ENCODE peak calls at places on chromosomes 6 and 20, in five cellular contexts. One of them, this sample, is unnamed.

GRCh38 chr20:20606046-20606445 is 106.4 kb downstream of the RALGAPA2 start:
- DNase-seq in K562: no peak
- DNase-seq in CD8-positive, alpha-beta memory T cell: no peak
- DNase-seq in AG04450: no peak
- DNase-seq in trophoblast cell: no peak
- DNase-seq in this sample: no peak

GRCh38 chr6:92124126-92124525 is 1295.2 kb downstream of the EPHA7 start:
- DNase-seq in K562: no peak
- DNase-seq in AG04450: no peak
- DNase-seq in CD8-positive, alpha-beta memory T cell: no peak
- DNase-seq in trophoblast cell: no peak
- DNase-seq in this sample: no peak

GRCh38 chr20:24816431-24816830 is 132.6 kb upstream of the CST7 start:
- DNase-seq in trophoblast cell: no peak
- DNase-seq in CD8-positive, alpha-beta memory T cell: no peak
- DNase-seq in AG04450: no peak
- DNase-seq in K562: no peak
- DNase-seq in this sample: no peak

GRCh38 chr20:57779401-57780003 is 69.7 kb upstream of the PMEPA1 start:
- DNase-seq in K562: no peak
- DNase-seq in trophoblast cell: no peak
- DNase-seq in CD8-positive, alpha-beta memory T cell: no peak
- DNase-seq in AG04450: no peak
- DNase-seq in this sample: no peak

GRCh38 chr6:13507306-13507855 is 20.0 kb upstream of the GFOD1 start:
- DNase-seq in K562: no peak
- DNase-seq in CD8-positive, alpha-beta memory T cell: no peak
- DNase-seq in trophoblast cell: no peak
- DNase-seq in AG04450: no peak
- DNase-seq in this sample: no peak

GRCh38 chr6:116012471-116012949 is 48.2 kb downstream of the FRK start:
- DNase-seq in K562: no peak
- DNase-seq in CD8-positive, alpha-beta memory T cell: no peak
- DNase-seq in AG04450: peak
- DNase-seq in trophoblast cell: no peak
- DNase-seq in this sample: peak

GRCh38 chr20:10777713-10778112 is 103.9 kb upstream of the JAG1 start:
- DNase-seq in trophoblast cell: no peak
- DNase-seq in CD8-positive, alpha-beta memory T cell: no peak
- DNase-seq in K562: no peak
- DNase-seq in AG04450: no peak
- DNase-seq in this sample: no peak

GRCh38 chr6:106145741-106146227 is 59.6 kb downstream of the PRDM1 start:
- DNase-seq in trophoblast cell: no peak
- DNase-seq in K562: no peak
- DNase-seq in AG04450: no peak
- DNase-seq in CD8-positive, alpha-beta memory T cell: no peak
- DNase-seq in this sample: no peak

GRCh38 chr20:51560550-51561307 is 18.2 kb upstream of the NFATC2 start:
- DNase-seq in CD8-positive, alpha-beta memory T cell: no peak
- DNase-seq in trophoblast cell: no peak
- DNase-seq in K562: no peak
- DNase-seq in AG04450: no peak
- DNase-seq in this sample: no peak
- H3K4me3 ChIP-seq in CD8-positive, alpha-beta memory T cell: no peak
- H3K4me3 ChIP-seq in trophoblast cell: peak
- H3K4me3 ChIP-seq in K562: no peak
- H3K4me3 ChIP-seq in AG04450: peak
- H3K4me3 ChIP-seq in this sample: no peak

DNA sequence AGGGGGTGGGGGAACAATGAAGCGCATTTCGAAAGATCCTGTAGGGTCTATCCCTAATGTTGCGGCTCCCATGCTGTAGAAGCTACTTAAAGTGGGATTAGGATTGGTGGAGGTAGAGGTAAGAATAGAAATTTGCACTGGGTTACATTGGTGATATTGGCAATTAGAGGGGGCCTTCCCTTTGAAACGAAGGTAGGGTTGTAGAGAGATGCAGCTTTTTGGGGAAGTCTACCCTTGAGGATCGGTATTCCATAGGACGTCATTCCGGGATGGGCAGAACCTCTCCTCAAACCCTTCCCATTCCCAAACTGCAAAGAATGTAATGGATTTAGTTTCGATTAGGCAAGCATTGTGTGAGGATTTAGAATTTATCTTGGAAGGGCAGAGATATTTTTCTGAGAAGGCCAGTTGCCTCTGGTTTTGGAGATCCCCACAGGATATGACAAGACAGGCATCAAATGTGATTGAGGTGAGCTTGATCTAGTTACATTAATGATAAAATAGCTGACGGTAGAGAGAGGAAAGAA is 5.4 kb upstream of the ZNFX1 start:
- DNase-seq in K562: no peak
- DNase-seq in AG04450: no peak
- DNase-seq in trophoblast cell: no peak
- DNase-seq in CD8-positive, alpha-beta memory T cell: no peak
- DNase-seq in this sample: no peak
- H3K27ac ChIP-seq in K562: peak
- H3K27ac ChIP-seq in AG04450: no peak
- H3K27ac ChIP-seq in trophoblast cell: no peak
- H3K27ac ChIP-seq in CD8-positive, alpha-beta memory T cell: peak
- H3K27ac ChIP-seq in this sample: no peak

DNA sequence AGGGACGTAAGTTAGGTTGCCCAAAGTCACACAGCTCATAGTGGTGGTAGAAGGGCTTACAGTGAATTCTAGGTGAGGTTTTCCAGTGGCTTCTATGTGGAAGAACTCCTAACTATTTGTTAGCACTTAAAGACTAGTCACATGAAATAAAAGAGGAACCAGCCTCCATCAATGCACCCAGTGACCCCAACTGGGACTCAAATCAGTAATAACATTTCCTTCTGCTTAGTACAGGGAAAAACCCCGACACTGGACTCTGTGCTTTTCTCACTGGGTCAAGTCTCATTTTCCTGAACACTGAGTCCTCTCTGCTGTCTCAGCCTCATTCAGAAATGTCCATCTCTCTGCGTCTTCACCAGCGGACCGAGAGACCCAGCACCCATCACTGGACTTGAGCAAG is 89.2 kb downstream of the SLC22A23 start:
- DNase-seq in K562: no peak
- DNase-seq in CD8-positive, alpha-beta memory T cell: no peak
- DNase-seq in trophoblast cell: no peak
- DNase-seq in AG04450: no peak
- DNase-seq in this sample: no peak
- H3K4me3 ChIP-seq in K562: no peak
- H3K4me3 ChIP-seq in CD8-positive, alpha-beta memory T cell: no peak
- H3K4me3 ChIP-seq in trophoblast cell: no peak
- H3K4me3 ChIP-seq in AG04450: no peak
- H3K4me3 ChIP-seq in this sample: no peak

DNA sequence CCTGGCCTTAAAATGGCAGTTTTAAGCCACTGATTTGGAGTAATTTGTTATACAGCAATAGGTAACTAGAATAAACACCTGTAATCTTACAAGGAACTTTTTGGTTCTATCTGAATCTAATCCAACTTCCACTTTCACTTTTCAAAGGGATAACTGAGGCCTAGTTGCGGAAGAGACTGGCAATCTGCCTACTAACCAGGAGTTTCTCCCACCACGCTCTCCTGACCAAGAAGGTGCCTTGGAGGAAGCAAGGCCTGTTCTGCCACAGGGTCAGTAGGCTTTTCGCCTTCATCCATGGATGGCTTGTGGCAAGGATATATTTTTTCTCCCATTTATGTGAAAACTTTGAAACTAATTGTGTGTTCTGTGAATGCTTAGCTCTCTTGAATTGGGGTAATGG is 12.9 kb upstream of the MYBL2 start:
- DNase-seq in AG04450: no peak
- DNase-seq in K562: no peak
- DNase-seq in trophoblast cell: no peak
- DNase-seq in CD8-positive, alpha-beta memory T cell: no peak
- DNase-seq in this sample: no peak
- H3K27ac ChIP-seq in AG04450: no peak
- H3K27ac ChIP-seq in K562: no peak
- H3K27ac ChIP-seq in trophoblast cell: no peak
- H3K27ac ChIP-seq in CD8-positive, alpha-beta memory T cell: no peak
- H3K27ac ChIP-seq in this sample: no peak

GRCh38 chr20:63697357-63697867 is 960 bp downstream of the TNFRSF6B start:
- DNase-seq in AG04450: no peak
- DNase-seq in CD8-positive, alpha-beta memory T cell: no peak
- DNase-seq in K562: no peak
- DNase-seq in trophoblast cell: no peak
- DNase-seq in this sample: no peak
- H3K4me3 ChIP-seq in AG04450: peak
- H3K4me3 ChIP-seq in CD8-positive, alpha-beta memory T cell: no peak
- H3K4me3 ChIP-seq in K562: no peak
- H3K4me3 ChIP-seq in trophoblast cell: no peak
- H3K4me3 ChIP-seq in this sample: no peak

GRCh38 chr6:138431276-138432062 is 27.4 kb downstream of the HEBP2 start:
- DNase-seq in K562: no peak
- DNase-seq in CD8-positive, alpha-beta memory T cell: no peak
- DNase-seq in trophoblast cell: no peak
- DNase-seq in AG04450: no peak
- DNase-seq in this sample: no peak
- H3K27ac ChIP-seq in K562: no peak
- H3K27ac ChIP-seq in CD8-positive, alpha-beta memory T cell: no peak
- H3K27ac ChIP-seq in trophoblast cell: no peak
- H3K27ac ChIP-seq in AG04450: no peak
- H3K27ac ChIP-seq in this sample: no peak

GRCh38 chr20:36093804-36094145 is 60.8 kb upstream of the EPB41L1 start:
- DNase-seq in CD8-positive, alpha-beta memory T cell: no peak
- DNase-seq in trophoblast cell: no peak
- DNase-seq in AG04450: no peak
- DNase-seq in K562: no peak
- DNase-seq in this sample: no peak
- H3K4me3 ChIP-seq in CD8-positive, alpha-beta memory T cell: no peak
- H3K4me3 ChIP-seq in trophoblast cell: peak
- H3K4me3 ChIP-seq in AG04450: peak
- H3K4me3 ChIP-seq in K562: no peak
- H3K4me3 ChIP-seq in this sample: peak

DNA sequence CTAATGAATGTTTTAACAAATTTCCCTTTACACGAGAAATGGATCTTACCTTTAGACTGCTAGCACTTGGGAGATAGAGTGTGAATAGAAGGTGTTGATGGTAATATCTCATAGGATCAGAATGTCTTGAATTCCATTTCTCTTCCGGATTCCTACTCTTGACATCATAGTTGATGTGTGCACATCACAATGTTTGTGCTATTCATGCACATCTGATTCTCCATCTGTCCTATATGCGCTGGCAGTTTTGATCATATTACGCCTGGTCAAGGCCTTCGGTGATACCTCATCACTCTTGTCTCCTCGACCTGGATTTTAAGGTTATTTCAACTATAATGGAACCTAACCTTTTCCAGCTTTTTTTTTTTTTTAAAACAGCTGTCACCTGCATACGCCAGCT is 16.8 kb upstream of the ACAT2 start:
- DNase-seq in CD8-positive, alpha-beta memory T cell: no peak
- DNase-seq in AG04450: no peak
- DNase-seq in trophoblast cell: peak
- DNase-seq in K562: no peak
- DNase-seq in this sample: no peak
- H3K27ac ChIP-seq in CD8-positive, alpha-beta memory T cell: no peak
- H3K27ac ChIP-seq in AG04450: no peak
- H3K27ac ChIP-seq in trophoblast cell: no peak
- H3K27ac ChIP-seq in K562: no peak
- H3K27ac ChIP-seq in this sample: no peak

DNA sequence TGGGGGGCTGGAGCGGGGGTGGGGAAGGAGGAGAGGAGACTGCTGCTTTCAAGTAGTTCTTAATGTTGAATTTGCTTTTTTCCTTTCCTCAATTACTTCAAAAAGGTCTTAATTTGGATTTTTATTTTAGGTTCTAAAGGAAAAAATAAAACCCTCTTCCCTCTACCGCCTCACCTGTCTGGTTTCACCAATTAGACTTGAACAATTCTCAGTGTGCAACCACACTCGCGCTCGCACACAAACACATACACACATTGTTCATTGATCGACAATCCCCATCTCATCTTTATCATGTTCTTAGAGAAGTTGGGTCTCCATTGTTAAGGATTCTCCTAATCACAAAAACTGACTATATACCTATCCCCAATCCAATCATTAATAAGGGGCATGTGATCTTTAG is 97.3 kb downstream of the HFE start:
- DNase-seq in CD8-positive, alpha-beta memory T cell: no peak
- DNase-seq in AG04450: no peak
- DNase-seq in K562: no peak
- DNase-seq in trophoblast cell: no peak
- DNase-seq in this sample: no peak
- H3K4me3 ChIP-seq in CD8-positive, alpha-beta memory T cell: peak
- H3K4me3 ChIP-seq in AG04450: no peak
- H3K4me3 ChIP-seq in K562: no peak
- H3K4me3 ChIP-seq in trophoblast cell: no peak
- H3K4me3 ChIP-seq in this sample: no peak